ENCODE peak calls at places on chromosome 4, in ten cellular contexts. One of them, this sample, is unnamed.

GRCh38 chr4:154916068-154916467 is 135.0 kb downstream of the RBM46 start:
- DNase-seq in activated T-cell treated with anti-CD3 and anti-CD28 coated beads, Interleukin-2, amount 50 U/mL, for 72 hours: no peak
- DNase-seq in ovary: no peak
- DNase-seq in occipital lobe: no peak
- DNase-seq in choroid plexus epithelial cell: no peak
- DNase-seq in T-helper 2 cell: no peak
- DNase-seq in NCI-H1092: no peak
- DNase-seq in mesenchymal stem cell: no peak
- DNase-seq in stimulated activated CD4-positive, alpha-beta T cell treated with anti-CD3 and anti-CD28 coated beads, Interleukin-15, amount 100 ng/mL, for 1 hour: no peak
- DNase-seq in CD4-positive, alpha-beta T cell: no peak
- DNase-seq in this sample: no peak

GRCh38 chr4:28391877-28392276 is 1531.2 kb downstream of the STIM2 start:
- DNase-seq in T-helper 2 cell: no peak
- DNase-seq in mesenchymal stem cell: no peak
- DNase-seq in ovary: no peak
- DNase-seq in NCI-H1092: no peak
- DNase-seq in stimulated activated CD4-positive, alpha-beta T cell treated with anti-CD3 and anti-CD28 coated beads, Interleukin-15, amount 100 ng/mL, for 1 hour: no peak
- DNase-seq in occipital lobe: no peak
- DNase-seq in choroid plexus epithelial cell: peak
- DNase-seq in activated T-cell treated with anti-CD3 and anti-CD28 coated beads, Interleukin-2, amount 50 U/mL, for 72 hours: no peak
- DNase-seq in CD4-positive, alpha-beta T cell: no peak
- DNase-seq in this sample: no peak

GRCh38 chr4:100268807-100269206 is 78.5 kb upstream of the DDIT4L start:
- DNase-seq in activated T-cell treated with anti-CD3 and anti-CD28 coated beads, Interleukin-2, amount 50 U/mL, for 72 hours: no peak
- DNase-seq in NCI-H1092: no peak
- DNase-seq in stimulated activated CD4-positive, alpha-beta T cell treated with anti-CD3 and anti-CD28 coated beads, Interleukin-15, amount 100 ng/mL, for 1 hour: no peak
- DNase-seq in CD4-positive, alpha-beta T cell: no peak
- DNase-seq in T-helper 2 cell: no peak
- DNase-seq in ovary: no peak
- DNase-seq in occipital lobe: no peak
- DNase-seq in choroid plexus epithelial cell: no peak
- DNase-seq in mesenchymal stem cell: no peak
- DNase-seq in this sample: no peak

GRCh38 chr4:168598191-168598590 is 101.3 kb downstream of the PALLD start:
- DNase-seq in NCI-H1092: no peak
- DNase-seq in choroid plexus epithelial cell: peak
- DNase-seq in stimulated activated CD4-positive, alpha-beta T cell treated with anti-CD3 and anti-CD28 coated beads, Interleukin-15, amount 100 ng/mL, for 1 hour: no peak
- DNase-seq in CD4-positive, alpha-beta T cell: no peak
- DNase-seq in ovary: no peak
- DNase-seq in activated T-cell treated with anti-CD3 and anti-CD28 coated beads, Interleukin-2, amount 50 U/mL, for 72 hours: no peak
- DNase-seq in occipital lobe: no peak
- DNase-seq in mesenchymal stem cell: no peak
- DNase-seq in T-helper 2 cell: no peak
- DNase-seq in this sample: no peak

GRCh38 chr4:3010998-3011397 is 47.6 kb downstream of the GRK4 start:
- DNase-seq in CD4-positive, alpha-beta T cell: no peak
- DNase-seq in mesenchymal stem cell: peak
- DNase-seq in activated T-cell treated with anti-CD3 and anti-CD28 coated beads, Interleukin-2, amount 50 U/mL, for 72 hours: no peak
- DNase-seq in occipital lobe: no peak
- DNase-seq in T-helper 2 cell: no peak
- DNase-seq in ovary: no peak
- DNase-seq in stimulated activated CD4-positive, alpha-beta T cell treated with anti-CD3 and anti-CD28 coated beads, Interleukin-15, amount 100 ng/mL, for 1 hour: no peak
- DNase-seq in NCI-H1092: no peak
- DNase-seq in choroid plexus epithelial cell: peak
- DNase-seq in this sample: no peak

GRCh38 chr4:39205000-39205399 is 22.7 kb downstream of the WDR19 start:
- DNase-seq in occipital lobe: no peak
- DNase-seq in ovary: no peak
- DNase-seq in choroid plexus epithelial cell: no peak
- DNase-seq in T-helper 2 cell: no peak
- DNase-seq in NCI-H1092: no peak
- DNase-seq in activated T-cell treated with anti-CD3 and anti-CD28 coated beads, Interleukin-2, amount 50 U/mL, for 72 hours: no peak
- DNase-seq in stimulated activated CD4-positive, alpha-beta T cell treated with anti-CD3 and anti-CD28 coated beads, Interleukin-15, amount 100 ng/mL, for 1 hour: no peak
- DNase-seq in CD4-positive, alpha-beta T cell: no peak
- DNase-seq in mesenchymal stem cell: no peak
- DNase-seq in this sample: no peak

GRCh38 chr4:72567821-72568620 is 1.0 kb downstream of the ADAMTS3 start:
- DNase-seq in ovary: peak
- DNase-seq in activated T-cell treated with anti-CD3 and anti-CD28 coated beads, Interleukin-2, amount 50 U/mL, for 72 hours: peak
- DNase-seq in stimulated activated CD4-positive, alpha-beta T cell treated with anti-CD3 and anti-CD28 coated beads, Interleukin-15, amount 100 ng/mL, for 1 hour: no peak
- DNase-seq in occipital lobe: peak
- DNase-seq in mesenchymal stem cell: peak
- DNase-seq in CD4-positive, alpha-beta T cell: no peak
- DNase-seq in choroid plexus epithelial cell: peak
- DNase-seq in NCI-H1092: no peak
- DNase-seq in T-helper 2 cell: no peak
- DNase-seq in this sample: peak

GRCh38 chr4:120517966-120518365 is 404.6 kb downstream of the PRDM5 start:
- DNase-seq in occipital lobe: no peak
- DNase-seq in activated T-cell treated with anti-CD3 and anti-CD28 coated beads, Interleukin-2, amount 50 U/mL, for 72 hours: no peak
- DNase-seq in stimulated activated CD4-positive, alpha-beta T cell treated with anti-CD3 and anti-CD28 coated beads, Interleukin-15, amount 100 ng/mL, for 1 hour: no peak
- DNase-seq in CD4-positive, alpha-beta T cell: no peak
- DNase-seq in NCI-H1092: no peak
- DNase-seq in choroid plexus epithelial cell: peak
- DNase-seq in T-helper 2 cell: no peak
- DNase-seq in mesenchymal stem cell: peak
- DNase-seq in ovary: peak
- DNase-seq in this sample: no peak

GRCh38 chr4:781493-782216 is 44.3 kb downstream of the CPLX1 start:
- DNase-seq in activated T-cell treated with anti-CD3 and anti-CD28 coated beads, Interleukin-2, amount 50 U/mL, for 72 hours: peak
- DNase-seq in T-helper 2 cell: peak
- DNase-seq in NCI-H1092: peak
- DNase-seq in occipital lobe: peak
- DNase-seq in CD4-positive, alpha-beta T cell: peak
- DNase-seq in ovary: peak
- DNase-seq in stimulated activated CD4-positive, alpha-beta T cell treated with anti-CD3 and anti-CD28 coated beads, Interleukin-15, amount 100 ng/mL, for 1 hour: peak
- DNase-seq in mesenchymal stem cell: peak
- DNase-seq in choroid plexus epithelial cell: peak
- DNase-seq in this sample: peak

GRCh38 chr4:82044141-82044993 is 329.4 kb downstream of the HNRNPD start:
- DNase-seq in mesenchymal stem cell: peak
- DNase-seq in CD4-positive, alpha-beta T cell: no peak
- DNase-seq in ovary: peak
- DNase-seq in occipital lobe: peak
- DNase-seq in activated T-cell treated with anti-CD3 and anti-CD28 coated beads, Interleukin-2, amount 50 U/mL, for 72 hours: peak
- DNase-seq in choroid plexus epithelial cell: peak
- DNase-seq in T-helper 2 cell: no peak
- DNase-seq in stimulated activated CD4-positive, alpha-beta T cell treated with anti-CD3 and anti-CD28 coated beads, Interleukin-15, amount 100 ng/mL, for 1 hour: no peak
- DNase-seq in NCI-H1092: peak
- DNase-seq in this sample: peak

GRCh38 chr4:128286474-128287158 is 997 bp downstream of the PGRMC2 start:
- DNase-seq in mesenchymal stem cell: peak
- DNase-seq in stimulated activated CD4-positive, alpha-beta T cell treated with anti-CD3 and anti-CD28 coated beads, Interleukin-15, amount 100 ng/mL, for 1 hour: no peak
- DNase-seq in NCI-H1092: no peak
- DNase-seq in occipital lobe: no peak
- DNase-seq in CD4-positive, alpha-beta T cell: no peak
- DNase-seq in choroid plexus epithelial cell: peak
- DNase-seq in T-helper 2 cell: peak
- DNase-seq in activated T-cell treated with anti-CD3 and anti-CD28 coated beads, Interleukin-2, amount 50 U/mL, for 72 hours: peak
- DNase-seq in ovary: no peak
- DNase-seq in this sample: no peak

GRCh38 chr4:19005211-19005610 is 983.7 kb upstream of the LCORL start:
- DNase-seq in T-helper 2 cell: no peak
- DNase-seq in stimulated activated CD4-positive, alpha-beta T cell treated with anti-CD3 and anti-CD28 coated beads, Interleukin-15, amount 100 ng/mL, for 1 hour: no peak
- DNase-seq in mesenchymal stem cell: peak
- DNase-seq in choroid plexus epithelial cell: peak
- DNase-seq in CD4-positive, alpha-beta T cell: no peak
- DNase-seq in ovary: no peak
- DNase-seq in NCI-H1092: no peak
- DNase-seq in activated T-cell treated with anti-CD3 and anti-CD28 coated beads, Interleukin-2, amount 50 U/mL, for 72 hours: no peak
- DNase-seq in occipital lobe: no peak
- DNase-seq in this sample: no peak

GRCh38 chr4:180694875-180695274 is 1548.3 kb upstream of the TENM3 start:
- DNase-seq in activated T-cell treated with anti-CD3 and anti-CD28 coated beads, Interleukin-2, amount 50 U/mL, for 72 hours: no peak
- DNase-seq in choroid plexus epithelial cell: no peak
- DNase-seq in mesenchymal stem cell: no peak
- DNase-seq in ovary: no peak
- DNase-seq in T-helper 2 cell: no peak
- DNase-seq in stimulated activated CD4-positive, alpha-beta T cell treated with anti-CD3 and anti-CD28 coated beads, Interleukin-15, amount 100 ng/mL, for 1 hour: no peak
- DNase-seq in CD4-positive, alpha-beta T cell: no peak
- DNase-seq in NCI-H1092: no peak
- DNase-seq in occipital lobe: no peak
- DNase-seq in this sample: no peak

GRCh38 chr4:129345680-129346079 is 249.7 kb downstream of the C4orf33 start:
- DNase-seq in stimulated activated CD4-positive, alpha-beta T cell treated with anti-CD3 and anti-CD28 coated beads, Interleukin-15, amount 100 ng/mL, for 1 hour: no peak
- DNase-seq in choroid plexus epithelial cell: no peak
- DNase-seq in ovary: no peak
- DNase-seq in occipital lobe: no peak
- DNase-seq in CD4-positive, alpha-beta T cell: no peak
- DNase-seq in T-helper 2 cell: no peak
- DNase-seq in NCI-H1092: no peak
- DNase-seq in activated T-cell treated with anti-CD3 and anti-CD28 coated beads, Interleukin-2, amount 50 U/mL, for 72 hours: no peak
- DNase-seq in mesenchymal stem cell: no peak
- DNase-seq in this sample: no peak

GRCh38 chr4:109079731-109080130 is 222.7 kb downstream of the COL25A1 start:
- DNase-seq in stimulated activated CD4-positive, alpha-beta T cell treated with anti-CD3 and anti-CD28 coated beads, Interleukin-15, amount 100 ng/mL, for 1 hour: no peak
- DNase-seq in CD4-positive, alpha-beta T cell: no peak
- DNase-seq in occipital lobe: no peak
- DNase-seq in mesenchymal stem cell: peak
- DNase-seq in choroid plexus epithelial cell: peak
- DNase-seq in T-helper 2 cell: no peak
- DNase-seq in ovary: no peak
- DNase-seq in activated T-cell treated with anti-CD3 and anti-CD28 coated beads, Interleukin-2, amount 50 U/mL, for 72 hours: no peak
- DNase-seq in NCI-H1092: no peak
- DNase-seq in this sample: no peak

GRCh38 chr4:147825451-147826287 is 93.8 kb downstream of the ARHGAP10 start:
- DNase-seq in stimulated activated CD4-positive, alpha-beta T cell treated with anti-CD3 and anti-CD28 coated beads, Interleukin-15, amount 100 ng/mL, for 1 hour: no peak
- DNase-seq in occipital lobe: no peak
- DNase-seq in activated T-cell treated with anti-CD3 and anti-CD28 coated beads, Interleukin-2, amount 50 U/mL, for 72 hours: no peak
- DNase-seq in CD4-positive, alpha-beta T cell: no peak
- DNase-seq in T-helper 2 cell: no peak
- DNase-seq in ovary: no peak
- DNase-seq in mesenchymal stem cell: no peak
- DNase-seq in choroid plexus epithelial cell: peak
- DNase-seq in NCI-H1092: no peak
- DNase-seq in this sample: peak

GRCh38 chr4:148284526-148285193 is 157.6 kb downstream of the NR3C2 start:
- DNase-seq in NCI-H1092: no peak
- DNase-seq in T-helper 2 cell: no peak
- DNase-seq in ovary: no peak
- DNase-seq in occipital lobe: no peak
- DNase-seq in mesenchymal stem cell: no peak
- DNase-seq in activated T-cell treated with anti-CD3 and anti-CD28 coated beads, Interleukin-2, amount 50 U/mL, for 72 hours: no peak
- DNase-seq in CD4-positive, alpha-beta T cell: no peak
- DNase-seq in choroid plexus epithelial cell: peak
- DNase-seq in stimulated activated CD4-positive, alpha-beta T cell treated with anti-CD3 and anti-CD28 coated beads, Interleukin-15, amount 100 ng/mL, for 1 hour: no peak
- DNase-seq in this sample: no peak

GRCh38 chr4:110196206-110196870 is 2.1 kb downstream of the ELOVL6 start:
- DNase-seq in activated T-cell treated with anti-CD3 and anti-CD28 coated beads, Interleukin-2, amount 50 U/mL, for 72 hours: peak
- DNase-seq in ovary: peak
- DNase-seq in NCI-H1092: peak
- DNase-seq in mesenchymal stem cell: peak
- DNase-seq in stimulated activated CD4-positive, alpha-beta T cell treated with anti-CD3 and anti-CD28 coated beads, Interleukin-15, amount 100 ng/mL, for 1 hour: no peak
- DNase-seq in CD4-positive, alpha-beta T cell: no peak
- DNase-seq in T-helper 2 cell: no peak
- DNase-seq in occipital lobe: peak
- DNase-seq in choroid plexus epithelial cell: peak
- DNase-seq in this sample: peak

GRCh38 chr4:7902101-7902553 is 37.5 kb downstream of the AFAP1 start:
- DNase-seq in choroid plexus epithelial cell: no peak
- DNase-seq in CD4-positive, alpha-beta T cell: no peak
- DNase-seq in mesenchymal stem cell: no peak
- DNase-seq in ovary: no peak
- DNase-seq in stimulated activated CD4-positive, alpha-beta T cell treated with anti-CD3 and anti-CD28 coated beads, Interleukin-15, amount 100 ng/mL, for 1 hour: no peak
- DNase-seq in activated T-cell treated with anti-CD3 and anti-CD28 coated beads, Interleukin-2, amount 50 U/mL, for 72 hours: no peak
- DNase-seq in NCI-H1092: no peak
- DNase-seq in T-helper 2 cell: no peak
- DNase-seq in occipital lobe: no peak
- DNase-seq in this sample: no peak

GRCh38 chr4:36316544-36317082 is 35.2 kb downstream of the DTHD1 start:
- DNase-seq in ovary: no peak
- DNase-seq in occipital lobe: no peak
- DNase-seq in T-helper 2 cell: no peak
- DNase-seq in stimulated activated CD4-positive, alpha-beta T cell treated with anti-CD3 and anti-CD28 coated beads, Interleukin-15, amount 100 ng/mL, for 1 hour: no peak
- DNase-seq in choroid plexus epithelial cell: peak
- DNase-seq in CD4-positive, alpha-beta T cell: no peak
- DNase-seq in NCI-H1092: no peak
- DNase-seq in mesenchymal stem cell: no peak
- DNase-seq in activated T-cell treated with anti-CD3 and anti-CD28 coated beads, Interleukin-2, amount 50 U/mL, for 72 hours: peak
- DNase-seq in this sample: no peak

GRCh38 chr4:37765741-37766140 is 60.7 kb upstream of the PGM2 start:
- DNase-seq in mesenchymal stem cell: no peak
- DNase-seq in stimulated activated CD4-positive, alpha-beta T cell treated with anti-CD3 and anti-CD28 coated beads, Interleukin-15, amount 100 ng/mL, for 1 hour: no peak
- DNase-seq in T-helper 2 cell: no peak
- DNase-seq in activated T-cell treated with anti-CD3 and anti-CD28 coated beads, Interleukin-2, amount 50 U/mL, for 72 hours: peak
- DNase-seq in choroid plexus epithelial cell: no peak
- DNase-seq in occipital lobe: no peak
- DNase-seq in CD4-positive, alpha-beta T cell: no peak
- DNase-seq in NCI-H1092: no peak
- DNase-seq in ovary: no peak
- DNase-seq in this sample: no peak

GRCh38 chr4:100581337-100581736 is 63.5 kb upstream of the EMCN start:
- DNase-seq in ovary: no peak
- DNase-seq in mesenchymal stem cell: no peak
- DNase-seq in choroid plexus epithelial cell: no peak
- DNase-seq in NCI-H1092: no peak
- DNase-seq in stimulated activated CD4-positive, alpha-beta T cell treated with anti-CD3 and anti-CD28 coated beads, Interleukin-15, amount 100 ng/mL, for 1 hour: no peak
- DNase-seq in activated T-cell treated with anti-CD3 and anti-CD28 coated beads, Interleukin-2, amount 50 U/mL, for 72 hours: peak
- DNase-seq in occipital lobe: peak
- DNase-seq in CD4-positive, alpha-beta T cell: no peak
- DNase-seq in T-helper 2 cell: no peak
- DNase-seq in this sample: no peak

This sample was measured in heart left ventricle.